ENCODE peak calls at places on chromosomes 16 and 17, in four cellular contexts. One of them, this sample, is unnamed.

GRCh38 chr16:78210305-78210704 is 110.9 kb downstream of the WWOX start:
- DNase-seq in effector CD4-positive, alpha-beta T cell: no peak
- DNase-seq in stimulated activated CD8-positive, alpha-beta memory T cell treated with anti-CD3 and anti-CD28 coated beads, Interleukin-7, amount 100 ng/mL, for 48 hours: no peak
- DNase-seq in HTR-8/SVneo: no peak
- DNase-seq in this sample: peak; percentile 20

GRCh38 chr16:81808933-81809480 is 29.9 kb downstream of the PLCG2 start:
- DNase-seq in stimulated activated CD8-positive, alpha-beta memory T cell treated with anti-CD3 and anti-CD28 coated beads, Interleukin-7, amount 100 ng/mL, for 48 hours: no peak
- DNase-seq in HTR-8/SVneo: no peak
- DNase-seq in effector CD4-positive, alpha-beta T cell: no peak
- DNase-seq in this sample: peak; percentile 58

GRCh38 chr17:40497704-40498103 is 3.7 kb downstream of the TNS4 start:
- DNase-seq in HTR-8/SVneo: no peak
- DNase-seq in stimulated activated CD8-positive, alpha-beta memory T cell treated with anti-CD3 and anti-CD28 coated beads, Interleukin-7, amount 100 ng/mL, for 48 hours: no peak
- DNase-seq in effector CD4-positive, alpha-beta T cell: no peak
- DNase-seq in this sample: no peak

GRCh38 chr17:47935961-47936360 is 5.4 kb upstream of the PNPO start:
- DNase-seq in stimulated activated CD8-positive, alpha-beta memory T cell treated with anti-CD3 and anti-CD28 coated beads, Interleukin-7, amount 100 ng/mL, for 48 hours: no peak
- DNase-seq in HTR-8/SVneo: peak; percentile 86
- DNase-seq in effector CD4-positive, alpha-beta T cell: no peak
- DNase-seq in this sample: no peak

GRCh38 chr17:2814499-2815341 is 18.5 kb downstream of the RAP1GAP2 start:
- DNase-seq in effector CD4-positive, alpha-beta T cell: peak; percentile 92
- DNase-seq in stimulated activated CD8-positive, alpha-beta memory T cell treated with anti-CD3 and anti-CD28 coated beads, Interleukin-7, amount 100 ng/mL, for 48 hours: peak; percentile 87
- DNase-seq in HTR-8/SVneo: no peak
- DNase-seq in this sample: peak; percentile 80

GRCh38 chr16:28182183-28182582 is 29.6 kb downstream of the XPO6 start:
- DNase-seq in effector CD4-positive, alpha-beta T cell: no peak
- DNase-seq in HTR-8/SVneo: no peak
- DNase-seq in stimulated activated CD8-positive, alpha-beta memory T cell treated with anti-CD3 and anti-CD28 coated beads, Interleukin-7, amount 100 ng/mL, for 48 hours: peak; percentile 64
- DNase-seq in this sample: peak; percentile 29

GRCh38 chr17:6209829-6210228 is 139.7 kb downstream of the WSCD1 start:
- DNase-seq in effector CD4-positive, alpha-beta T cell: no peak
- DNase-seq in HTR-8/SVneo: no peak
- DNase-seq in stimulated activated CD8-positive, alpha-beta memory T cell treated with anti-CD3 and anti-CD28 coated beads, Interleukin-7, amount 100 ng/mL, for 48 hours: no peak
- DNase-seq in this sample: no peak

GRCh38 chr16:84503751-84504395 is 586 bp downstream of the MEAK7 start:
- DNase-seq in HTR-8/SVneo: peak; percentile 35
- DNase-seq in effector CD4-positive, alpha-beta T cell: no peak
- DNase-seq in stimulated activated CD8-positive, alpha-beta memory T cell treated with anti-CD3 and anti-CD28 coated beads, Interleukin-7, amount 100 ng/mL, for 48 hours: no peak
- DNase-seq in this sample: peak; percentile 17

GRCh38 chr17:10170233-10170632 is 28.2 kb downstream of the GAS7 start:
- DNase-seq in stimulated activated CD8-positive, alpha-beta memory T cell treated with anti-CD3 and anti-CD28 coated beads, Interleukin-7, amount 100 ng/mL, for 48 hours: no peak
- DNase-seq in effector CD4-positive, alpha-beta T cell: no peak
- DNase-seq in HTR-8/SVneo: no peak
- DNase-seq in this sample: no peak

GRCh38 chr17:72602517-72603345 is 481.9 kb downstream of the SOX9 start:
- DNase-seq in effector CD4-positive, alpha-beta T cell: no peak
- DNase-seq in HTR-8/SVneo: peak; percentile 73
- DNase-seq in stimulated activated CD8-positive, alpha-beta memory T cell treated with anti-CD3 and anti-CD28 coated beads, Interleukin-7, amount 100 ng/mL, for 48 hours: no peak
- DNase-seq in this sample: peak; percentile 66

GRCh38 chr16:31177136-31177535 is 2.8 kb upstream of the FUS start:
- DNase-seq in stimulated activated CD8-positive, alpha-beta memory T cell treated with anti-CD3 and anti-CD28 coated beads, Interleukin-7, amount 100 ng/mL, for 48 hours: peak; percentile 53
- DNase-seq in effector CD4-positive, alpha-beta T cell: peak; percentile 29
- DNase-seq in HTR-8/SVneo: no peak
- DNase-seq in this sample: peak; percentile 53

GRCh38 chr17:7336240-7337175 is at the start of gene ACAP1:
- DNase-seq in HTR-8/SVneo: no peak
- DNase-seq in effector CD4-positive, alpha-beta T cell: peak; percentile 77
- DNase-seq in stimulated activated CD8-positive, alpha-beta memory T cell treated with anti-CD3 and anti-CD28 coated beads, Interleukin-7, amount 100 ng/mL, for 48 hours: peak; percentile 89
- DNase-seq in this sample: peak; percentile 83

GRCh38 chr17:46881015-46881414 is 29.6 kb downstream of the WNT9B start:
- DNase-seq in HTR-8/SVneo: no peak
- DNase-seq in stimulated activated CD8-positive, alpha-beta memory T cell treated with anti-CD3 and anti-CD28 coated beads, Interleukin-7, amount 100 ng/mL, for 48 hours: no peak
- DNase-seq in effector CD4-positive, alpha-beta T cell: no peak
- DNase-seq in this sample: no peak

GRCh38 chr16:17470002-17470870 is 524 bp downstream of the XYLT1 start:
- DNase-seq in stimulated activated CD8-positive, alpha-beta memory T cell treated with anti-CD3 and anti-CD28 coated beads, Interleukin-7, amount 100 ng/mL, for 48 hours: no peak
- DNase-seq in HTR-8/SVneo: no peak
- DNase-seq in effector CD4-positive, alpha-beta T cell: peak; percentile 14
- DNase-seq in this sample: peak; percentile 39

GRCh38 chr16:19210175-19210924 is 42.3 kb downstream of the SYT17 start:
- DNase-seq in effector CD4-positive, alpha-beta T cell: no peak
- DNase-seq in HTR-8/SVneo: no peak
- DNase-seq in stimulated activated CD8-positive, alpha-beta memory T cell treated with anti-CD3 and anti-CD28 coated beads, Interleukin-7, amount 100 ng/mL, for 48 hours: no peak
- DNase-seq in this sample: peak; percentile 11

GRCh38 chr17:21125862-21126261 is 902 bp upstream of the DHRS7B start:
- DNase-seq in effector CD4-positive, alpha-beta T cell: peak; percentile 60
- DNase-seq in HTR-8/SVneo: no peak
- DNase-seq in stimulated activated CD8-positive, alpha-beta memory T cell treated with anti-CD3 and anti-CD28 coated beads, Interleukin-7, amount 100 ng/mL, for 48 hours: peak; percentile 14
- DNase-seq in this sample: peak; percentile 48

GRCh38 chr17:12041316-12041715 is 20.6 kb downstream of the MAP2K4 start:
- DNase-seq in effector CD4-positive, alpha-beta T cell: no peak
- DNase-seq in HTR-8/SVneo: peak; percentile 33
- DNase-seq in stimulated activated CD8-positive, alpha-beta memory T cell treated with anti-CD3 and anti-CD28 coated beads, Interleukin-7, amount 100 ng/mL, for 48 hours: no peak
- DNase-seq in this sample: peak; percentile 43

GRCh38 chr17:28426081-28426519 is 20.1 kb upstream of the SLC46A1 start:
- DNase-seq in HTR-8/SVneo: peak; percentile 29
- DNase-seq in stimulated activated CD8-positive, alpha-beta memory T cell treated with anti-CD3 and anti-CD28 coated beads, Interleukin-7, amount 100 ng/mL, for 48 hours: no peak
- DNase-seq in effector CD4-positive, alpha-beta T cell: no peak
- DNase-seq in this sample: peak; percentile 19

GRCh38 chr17:50289268-50289667 is 15.0 kb downstream of the TMEM92 start:
- DNase-seq in stimulated activated CD8-positive, alpha-beta memory T cell treated with anti-CD3 and anti-CD28 coated beads, Interleukin-7, amount 100 ng/mL, for 48 hours: no peak
- DNase-seq in effector CD4-positive, alpha-beta T cell: no peak
- DNase-seq in HTR-8/SVneo: no peak
- DNase-seq in this sample: no peak

GRCh38 chr16:593406-593805 is 3.5 kb downstream of the RAB40C start:
- DNase-seq in HTR-8/SVneo: no peak
- DNase-seq in stimulated activated CD8-positive, alpha-beta memory T cell treated with anti-CD3 and anti-CD28 coated beads, Interleukin-7, amount 100 ng/mL, for 48 hours: no peak
- DNase-seq in effector CD4-positive, alpha-beta T cell: no peak
- DNase-seq in this sample: no peak

GRCh38 chr16:9134306-9134705 is 42.9 kb downstream of the HAPSTR1 start:
- DNase-seq in stimulated activated CD8-positive, alpha-beta memory T cell treated with anti-CD3 and anti-CD28 coated beads, Interleukin-7, amount 100 ng/mL, for 48 hours: no peak
- DNase-seq in HTR-8/SVneo: no peak
- DNase-seq in effector CD4-positive, alpha-beta T cell: no peak
- DNase-seq in this sample: no peak